ENCODE peak calls at places on chromosomes 13 and 19, in ten cellular contexts. A, T, L, M, W, J, I, X, B and F are unnamed samples.

GRCh38 chr19:33703821-33704220 is 82.1 kb downstream of the CHST8 start:
- DNase-seq in A (no peak), T (no peak), L (no peak), M (no peak), W (no peak), J (no peak), I (no peak), X (no peak), B (no peak), F (no peak)

GRCh38 chr19:29819986-29820385 is 8.2 kb downstream of the CCNE1 start:
- DNase-seq in A (no peak), T (no peak), L (no peak), M (no peak), W (no peak), J (no peak), I (no peak), X (no peak), B (no peak), F (no peak)

GRCh38 chr13:45781553-45782326 is 69.8 kb downstream of the SIAH3 start:
- DNase-seq in A (no peak), T (no peak), L (no peak), M (peak; percentile 65), W (no peak), J (no peak), I (no peak), X (no peak), B (no peak), F (no peak)

GRCh38 chr13:94706854-94707399 is 5.4 kb downstream of the SOX21 start:
- DNase-seq in A (no peak), T (no peak), L (peak; percentile 21), M (no peak), W (peak; percentile 12), J (no peak), I (peak; percentile 30), X (no peak), B (no peak), F (no peak)

GRCh38 chr19:3556978-3557460 is 367 bp downstream of the MFSD12 start:
- DNase-seq in A (peak; percentile 65), T (peak; percentile 51), L (no peak), M (peak; percentile 52), W (no peak), J (no peak), I (no peak), X (peak; percentile 74), B (peak; percentile 44), F (no peak)

GRCh38 chr13:46172531-46172991 is 9.4 kb downstream of the LCP1 start:
- DNase-seq in A (no peak), T (peak; percentile 58), L (no peak), M (no peak), W (no peak), J (no peak), I (no peak), X (no peak), B (no peak), F (no peak)

GRCh38 chr19:4567584-4568071 is 8.1 kb upstream of the SEMA6B start:
- DNase-seq in A (peak; percentile 74), T (peak; percentile 62), L (peak; percentile 67), M (peak; percentile 57), W (no peak), J (no peak), I (no peak), X (no peak), B (peak; percentile 62), F (peak; percentile 51)

GRCh38 chr19:55546822-55547614 is 1.7 kb upstream of the SBK3 start:
- DNase-seq in A (no peak), T (no peak), L (no peak), M (peak; percentile 37), W (no peak), J (no peak), I (no peak), X (no peak), B (no peak), F (peak; percentile 64)

GRCh38 chr13:107476068-107476467 is 739.3 kb downstream of the LIG4 start:
- DNase-seq in A (no peak), T (no peak), L (no peak), M (no peak), W (no peak), J (no peak), I (no peak), X (no peak), B (no peak), F (no peak)

GRCh38 chr13:107534548-107534947 is 680.8 kb downstream of the LIG4 start:
- DNase-seq in A (no peak), T (no peak), L (no peak), M (no peak), W (no peak), J (no peak), I (no peak), X (no peak), B (no peak), F (no peak)

GRCh38 chr13:113809934-113810333 is 50.9 kb downstream of the TMEM255B start:
- DNase-seq in A (no peak), T (no peak), L (no peak), M (no peak), W (no peak), J (no peak), I (no peak), X (no peak), B (no peak), F (no peak)

GRCh38 chr19:3722443-3723109 is 14.4 kb downstream of the TJP3 start:
- DNase-seq in A (no peak), T (no peak), L (no peak), M (peak; percentile 87), W (no peak), J (no peak), I (no peak), X (no peak), B (no peak), F (peak; percentile 48)

GRCh38 chr19:57465680-57466381 is 8.9 kb upstream of the VN1R1 start:
- DNase-seq in A (no peak), T (peak; percentile 28), L (peak; percentile 41), M (no peak), W (no peak), J (no peak), I (no peak), X (no peak), B (no peak), F (no peak)

GRCh38 chr13:25752957-25753540 is 298.8 kb downstream of the SHISA2 start:
- DNase-seq in A (peak; percentile 76), T (no peak), L (no peak), M (no peak), W (no peak), J (peak; percentile 47), I (no peak), X (no peak), B (no peak), F (peak; percentile 44)

GRCh38 chr19:35608250-35608649 is 4.3 kb upstream of the HAUS5 start:
- DNase-seq in A (no peak), T (no peak), L (no peak), M (no peak), W (no peak), J (no peak), I (no peak), X (no peak), B (no peak), F (no peak)

GRCh38 chr13:93473441-93474270 is 247.0 kb downstream of the GPC6 start:
- DNase-seq in A (no peak), T (no peak), L (no peak), M (no peak), W (no peak), J (no peak), I (no peak), X (no peak), B (no peak), F (no peak)

GRCh38 chr19:2032296-2032941 is 16.9 kb upstream of the BTBD2 start:
- DNase-seq in A (peak; percentile 94), T (no peak), L (no peak), M (peak; percentile 98), W (peak; percentile 93), J (peak; percentile 59), I (peak; percentile 87), X (peak; percentile 87), B (no peak), F (peak; percentile 97)

GRCh38 chr13:31477961-31478360 is 261.4 kb upstream of the RXFP2 start:
- DNase-seq in A (no peak), T (no peak), L (no peak), M (no peak), W (no peak), J (peak; percentile 48), I (no peak), X (no peak), B (no peak), F (no peak)

GRCh38 chr19:4866595-4867424 is 657 bp downstream of the PLIN3 start:
- DNase-seq in A (peak; percentile 61), T (peak; percentile 28), L (peak; percentile 61), M (peak; percentile 51), W (no peak), J (no peak), I (no peak), X (no peak), B (peak; percentile 22), F (peak; percentile 63)

GRCh38 chr13:66375756-66376155 is 854.4 kb downstream of the PCDH9 start:
- DNase-seq in A (no peak), T (no peak), L (no peak), M (no peak), W (no peak), J (no peak), I (no peak), X (no peak), B (no peak), F (no peak)

GRCh38 chr13:53781941-53782340 is 753.3 kb downstream of the OLFM4 start:
- DNase-seq in A (no peak), T (no peak), L (no peak), M (no peak), W (no peak), J (no peak), I (no peak), X (no peak), B (no peak), F (no peak)

GRCh38 chr19:14405758-14406644 is 13.1 kb downstream of the DDX39A start:
- DNase-seq in A (peak; percentile 85), T (peak; percentile 93), L (peak; percentile 99), M (peak; percentile 90), W (peak; percentile 59), J (no peak), I (peak; percentile 83), X (peak; percentile 100), B (peak; percentile 92), F (peak; percentile 89)

GRCh38 chr13:27293051-27293691 is 22.5 kb downstream of the RASL11A start:
- DNase-seq in A (no peak), T (no peak), L (no peak), M (no peak), W (no peak), J (no peak), I (no peak), X (no peak), B (no peak), F (no peak)

GRCh38 chr19:19405919-19406877 is 723 bp downstream of the GATAD2A start:
- DNase-seq in A (no peak), T (peak; percentile 30), L (peak; percentile 45), M (peak; percentile 64), W (no peak), J (no peak), I (no peak), X (no peak), B (peak; percentile 29), F (peak; percentile 38)

GRCh38 chr13:74046461-74046860 is 87.7 kb downstream of the KLF12 start:
- DNase-seq in A (no peak), T (no peak), L (no peak), M (no peak), W (no peak), J (no peak), I (no peak), X (no peak), B (no peak), F (no peak)